ENCODE peak calls at places on chromosome 6, in six cellular contexts. J, Q, H, B, S and F are unnamed samples.
A peak's percentile ranks its signal among the peaks of the same experiment; 100 is the strongest.

GRCh38 chr6:33740794-33741193 is 5.9 kb downstream of the IP6K3 start:
- DNase-seq in Q (no peak), H (no peak), S (no peak), B (no peak), J (no peak), F (no peak)

GRCh38 chr6:46421239-46421638 is 70.0 kb downstream of the RCAN2 start:
- DNase-seq in Q (no peak), J (peak; percentile 23), H (no peak), B (no peak), S (no peak), F (no peak)

GRCh38 chr6:107560657-107561056 is 70.7 kb downstream of the SOBP start:
- DNase-seq in B (no peak), Q (no peak), H (no peak), S (no peak), J (no peak), F (peak; percentile 27)

GRCh38 chr6:1020133-1020532 is 291.8 kb upstream of the FOXQ1 start:
- DNase-seq in J (no peak), B (no peak), H (no peak), S (no peak), Q (no peak), F (no peak)

GRCh38 chr6:107488875-107489635 is 862 bp upstream of the SOBP start:
- DNase-seq in B (peak; percentile 53), S (no peak), H (peak; percentile 35), Q (peak; percentile 17), J (peak; percentile 6), F (peak; percentile 37)

GRCh38 chr6:144285548-144285797 is 338 bp downstream of the UTRN start:
- DNase-seq in H (no peak), S (no peak), Q (peak; percentile 23), B (no peak), J (no peak), F (no peak)

GRCh38 chr6:158649289-158650143 is at the start of gene SYTL3:
- DNase-seq in Q (peak; percentile 94), S (peak; percentile 92), H (no peak), J (peak; percentile 93), B (no peak), F (peak; percentile 47)

GRCh38 chr6:158694913-158695312 is 45.1 kb downstream of the SYTL3 start:
- DNase-seq in Q (no peak), H (no peak), B (no peak), S (no peak), J (no peak), F (no peak)

GRCh38 chr6:100721256-100721655 is 159.9 kb downstream of the ASCC3 start:
- DNase-seq in S (no peak), H (no peak), B (no peak), Q (no peak), J (no peak), F (peak; percentile 4)